ENCODE peak calls at places on chromosome 6, in ten cellular contexts. One of them, this sample, is unnamed.

GRCh38 chr6:34301408-34301807 is 52.6 kb upstream of the SMIM29 start:
- DNase-seq in stomach: no peak
- DNase-seq in lower leg skin: no peak
- DNase-seq in activated B cell treated with CpG ODN at 0.5 μM for 24 hours: no peak
- DNase-seq in AG10803: peak
- DNase-seq in esophagus squamous epithelium: no peak
- DNase-seq in Calu3: no peak
- DNase-seq in lung: peak
- DNase-seq in colonic mucosa: peak
- DNase-seq in AG04450: peak
- DNase-seq in this sample: peak

GRCh38 chr6:131073577-131073976 is 10.5 kb upstream of the EPB41L2 start:
- DNase-seq in stomach: no peak
- DNase-seq in lower leg skin: no peak
- DNase-seq in activated B cell treated with CpG ODN at 0.5 μM for 24 hours: no peak
- DNase-seq in AG10803: no peak
- DNase-seq in esophagus squamous epithelium: no peak
- DNase-seq in Calu3: no peak
- DNase-seq in lung: no peak
- DNase-seq in colonic mucosa: no peak
- DNase-seq in AG04450: no peak
- DNase-seq in this sample: no peak

GRCh38 chr6:119476554-119476953 is 127.0 kb upstream of the MAN1A1 start:
- DNase-seq in stomach: no peak
- DNase-seq in lower leg skin: no peak
- DNase-seq in activated B cell treated with CpG ODN at 0.5 μM for 24 hours: no peak
- DNase-seq in AG10803: peak
- DNase-seq in esophagus squamous epithelium: no peak
- DNase-seq in Calu3: no peak
- DNase-seq in lung: no peak
- DNase-seq in colonic mucosa: no peak
- DNase-seq in AG04450: no peak
- DNase-seq in this sample: no peak

GRCh38 chr6:7615611-7616383 is 25.8 kb downstream of the SNRNP48 start:
- DNase-seq in stomach: peak
- DNase-seq in lower leg skin: no peak
- DNase-seq in activated B cell treated with CpG ODN at 0.5 μM for 24 hours: no peak
- DNase-seq in AG10803: peak
- DNase-seq in esophagus squamous epithelium: no peak
- DNase-seq in Calu3: peak
- DNase-seq in lung: no peak
- DNase-seq in colonic mucosa: peak
- DNase-seq in AG04450: no peak
- DNase-seq in this sample: peak

GRCh38 chr6:134517145-134517658 is 199.3 kb upstream of the SGK1 start:
- DNase-seq in stomach: peak
- DNase-seq in lower leg skin: peak
- DNase-seq in activated B cell treated with CpG ODN at 0.5 μM for 24 hours: no peak
- DNase-seq in AG10803: peak
- DNase-seq in esophagus squamous epithelium: no peak
- DNase-seq in Calu3: peak
- DNase-seq in lung: peak
- DNase-seq in colonic mucosa: no peak
- DNase-seq in AG04450: peak
- DNase-seq in this sample: peak

GRCh38 chr6:144159231-144159630 is 8.9 kb downstream of the STX11 start:
- DNase-seq in stomach: no peak
- DNase-seq in lower leg skin: no peak
- DNase-seq in activated B cell treated with CpG ODN at 0.5 μM for 24 hours: no peak
- DNase-seq in AG10803: no peak
- DNase-seq in esophagus squamous epithelium: no peak
- DNase-seq in Calu3: no peak
- DNase-seq in lung: no peak
- DNase-seq in colonic mucosa: no peak
- DNase-seq in AG04450: no peak
- DNase-seq in this sample: no peak

GRCh38 chr6:18237167-18237566 is 27.2 kb downstream of the DEK start:
- DNase-seq in stomach: no peak
- DNase-seq in lower leg skin: no peak
- DNase-seq in activated B cell treated with CpG ODN at 0.5 μM for 24 hours: no peak
- DNase-seq in AG10803: no peak
- DNase-seq in esophagus squamous epithelium: no peak
- DNase-seq in Calu3: no peak
- DNase-seq in lung: no peak
- DNase-seq in colonic mucosa: no peak
- DNase-seq in AG04450: no peak
- DNase-seq in this sample: no peak

GRCh38 chr6:108589244-108589730 is 28.6 kb downstream of the FOXO3 start:
- DNase-seq in stomach: peak
- DNase-seq in lower leg skin: peak
- DNase-seq in activated B cell treated with CpG ODN at 0.5 μM for 24 hours: no peak
- DNase-seq in AG10803: peak
- DNase-seq in esophagus squamous epithelium: no peak
- DNase-seq in Calu3: peak
- DNase-seq in lung: peak
- DNase-seq in colonic mucosa: peak
- DNase-seq in AG04450: no peak
- DNase-seq in this sample: peak

GRCh38 chr6:35014786-35015185 is 125.7 kb downstream of the ANKS1A start:
- DNase-seq in stomach: no peak
- DNase-seq in lower leg skin: no peak
- DNase-seq in activated B cell treated with CpG ODN at 0.5 μM for 24 hours: no peak
- DNase-seq in AG10803: peak
- DNase-seq in esophagus squamous epithelium: no peak
- DNase-seq in Calu3: no peak
- DNase-seq in lung: no peak
- DNase-seq in colonic mucosa: no peak
- DNase-seq in AG04450: no peak
- DNase-seq in this sample: peak

GRCh38 chr6:18431581-18431980 is 44.4 kb downstream of the RNF144B start:
- DNase-seq in stomach: no peak
- DNase-seq in lower leg skin: no peak
- DNase-seq in activated B cell treated with CpG ODN at 0.5 μM for 24 hours: no peak
- DNase-seq in AG10803: peak
- DNase-seq in esophagus squamous epithelium: no peak
- DNase-seq in Calu3: no peak
- DNase-seq in lung: peak
- DNase-seq in colonic mucosa: no peak
- DNase-seq in AG04450: no peak
- DNase-seq in this sample: peak

GRCh38 chr6:37877373-37878149 is 58.0 kb downstream of the ZFAND3 start:
- DNase-seq in stomach: no peak
- DNase-seq in lower leg skin: no peak
- DNase-seq in activated B cell treated with CpG ODN at 0.5 μM for 24 hours: no peak
- DNase-seq in AG10803: peak
- DNase-seq in esophagus squamous epithelium: no peak
- DNase-seq in Calu3: no peak
- DNase-seq in lung: no peak
- DNase-seq in colonic mucosa: no peak
- DNase-seq in AG04450: no peak
- DNase-seq in this sample: no peak

GRCh38 chr6:164148789-164149188 is 734.3 kb downstream of the QKI start:
- DNase-seq in stomach: no peak
- DNase-seq in lower leg skin: no peak
- DNase-seq in activated B cell treated with CpG ODN at 0.5 μM for 24 hours: no peak
- DNase-seq in AG10803: no peak
- DNase-seq in esophagus squamous epithelium: no peak
- DNase-seq in Calu3: no peak
- DNase-seq in lung: no peak
- DNase-seq in colonic mucosa: no peak
- DNase-seq in AG04450: no peak
- DNase-seq in this sample: no peak

GRCh38 chr6:53241936-53242335 is 93.3 kb upstream of the GCM1 start:
- DNase-seq in stomach: no peak
- DNase-seq in lower leg skin: no peak
- DNase-seq in activated B cell treated with CpG ODN at 0.5 μM for 24 hours: no peak
- DNase-seq in AG10803: no peak
- DNase-seq in esophagus squamous epithelium: no peak
- DNase-seq in Calu3: no peak
- DNase-seq in lung: peak
- DNase-seq in colonic mucosa: no peak
- DNase-seq in AG04450: no peak
- DNase-seq in this sample: no peak

GRCh38 chr6:45420083-45420908 is 42.6 kb upstream of the SUPT3H start:
- DNase-seq in stomach: no peak
- DNase-seq in lower leg skin: peak
- DNase-seq in activated B cell treated with CpG ODN at 0.5 μM for 24 hours: peak
- DNase-seq in AG10803: peak
- DNase-seq in esophagus squamous epithelium: no peak
- DNase-seq in Calu3: no peak
- DNase-seq in lung: no peak
- DNase-seq in colonic mucosa: peak
- DNase-seq in AG04450: no peak
- DNase-seq in this sample: peak

GRCh38 chr6:1143655-1144054 is 168.2 kb upstream of the FOXQ1 start:
- DNase-seq in stomach: no peak
- DNase-seq in lower leg skin: no peak
- DNase-seq in activated B cell treated with CpG ODN at 0.5 μM for 24 hours: no peak
- DNase-seq in AG10803: peak
- DNase-seq in esophagus squamous epithelium: no peak
- DNase-seq in Calu3: no peak
- DNase-seq in lung: no peak
- DNase-seq in colonic mucosa: no peak
- DNase-seq in AG04450: peak
- DNase-seq in this sample: no peak

GRCh38 chr6:155201461-155202226 is 62.2 kb upstream of the CLDN20 start:
- DNase-seq in stomach: no peak
- DNase-seq in lower leg skin: no peak
- DNase-seq in activated B cell treated with CpG ODN at 0.5 μM for 24 hours: no peak
- DNase-seq in AG10803: peak
- DNase-seq in esophagus squamous epithelium: no peak
- DNase-seq in Calu3: no peak
- DNase-seq in lung: no peak
- DNase-seq in colonic mucosa: no peak
- DNase-seq in AG04450: peak
- DNase-seq in this sample: peak

GRCh38 chr6:154901856-154902552 is 93.1 kb upstream of the TIAM2 start:
- DNase-seq in stomach: no peak
- DNase-seq in lower leg skin: peak
- DNase-seq in activated B cell treated with CpG ODN at 0.5 μM for 24 hours: no peak
- DNase-seq in AG10803: no peak
- DNase-seq in esophagus squamous epithelium: no peak
- DNase-seq in Calu3: no peak
- DNase-seq in lung: no peak
- DNase-seq in colonic mucosa: no peak
- DNase-seq in AG04450: no peak
- DNase-seq in this sample: no peak

GRCh38 chr6:41375598-41376151 is 40.3 kb downstream of the NCR2 start:
- DNase-seq in stomach: no peak
- DNase-seq in lower leg skin: no peak
- DNase-seq in activated B cell treated with CpG ODN at 0.5 μM for 24 hours: no peak
- DNase-seq in AG10803: no peak
- DNase-seq in esophagus squamous epithelium: no peak
- DNase-seq in Calu3: no peak
- DNase-seq in lung: no peak
- DNase-seq in colonic mucosa: no peak
- DNase-seq in AG04450: no peak
- DNase-seq in this sample: no peak

GRCh38 chr6:155676346-155676745 is 220.7 kb upstream of the NOX3 start:
- DNase-seq in stomach: no peak
- DNase-seq in lower leg skin: no peak
- DNase-seq in activated B cell treated with CpG ODN at 0.5 μM for 24 hours: no peak
- DNase-seq in AG10803: no peak
- DNase-seq in esophagus squamous epithelium: no peak
- DNase-seq in Calu3: no peak
- DNase-seq in lung: no peak
- DNase-seq in colonic mucosa: no peak
- DNase-seq in AG04450: no peak
- DNase-seq in this sample: no peak

GRCh38 chr6:170165085-170165484 is 125.8 kb downstream of the DLL1 start:
- DNase-seq in stomach: no peak
- DNase-seq in lower leg skin: no peak
- DNase-seq in activated B cell treated with CpG ODN at 0.5 μM for 24 hours: no peak
- DNase-seq in AG10803: no peak
- DNase-seq in esophagus squamous epithelium: no peak
- DNase-seq in Calu3: no peak
- DNase-seq in lung: no peak
- DNase-seq in colonic mucosa: no peak
- DNase-seq in AG04450: no peak
- DNase-seq in this sample: no peak
- TF ChIP-seq CTCF in stomach: no peak
- TF ChIP-seq CTCF in lower leg skin: no peak
- TF ChIP-seq CTCF in activated B cell treated with CpG ODN at 0.5 μM for 24 hours: no peak
- TF ChIP-seq CTCF in AG10803: no peak
- TF ChIP-seq CTCF in esophagus squamous epithelium: no peak
- TF ChIP-seq CTCF in Calu3: no peak
- TF ChIP-seq CTCF in lung: no peak
- TF ChIP-seq CTCF in colonic mucosa: no peak
- TF ChIP-seq CTCF in AG04450: no peak
- TF ChIP-seq CTCF in this sample: no peak

DNA sequence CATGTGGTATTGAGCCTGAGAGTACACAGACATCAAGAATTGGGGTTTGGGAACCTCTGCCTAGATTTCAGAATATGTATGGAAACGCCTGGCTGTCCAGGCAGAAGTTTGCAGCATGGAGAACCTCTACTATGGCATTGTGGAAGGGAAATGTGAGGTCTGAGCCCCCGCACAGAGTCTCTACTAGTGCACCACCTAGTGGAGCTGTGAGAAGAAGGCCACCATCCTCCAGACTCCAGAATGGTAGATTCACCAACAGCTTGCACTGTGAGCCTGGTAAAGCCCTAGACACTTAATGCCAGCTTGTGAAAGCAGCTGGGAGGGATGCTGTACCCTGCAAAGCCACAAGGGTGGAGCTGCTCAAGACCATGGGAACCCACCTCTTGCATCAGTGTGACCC is 658.2 kb downstream of the HACE1 start:
- DNase-seq in stomach: no peak
- DNase-seq in lower leg skin: no peak
- DNase-seq in activated B cell treated with CpG ODN at 0.5 μM for 24 hours: no peak
- DNase-seq in AG10803: no peak
- DNase-seq in esophagus squamous epithelium: no peak
- DNase-seq in Calu3: no peak
- DNase-seq in lung: no peak
- DNase-seq in colonic mucosa: no peak
- DNase-seq in AG04450: no peak
- DNase-seq in this sample: no peak
- TF ChIP-seq CTCF in stomach: no peak
- TF ChIP-seq CTCF in lower leg skin: no peak
- TF ChIP-seq CTCF in activated B cell treated with CpG ODN at 0.5 μM for 24 hours: no peak
- TF ChIP-seq CTCF in AG10803: no peak
- TF ChIP-seq CTCF in esophagus squamous epithelium: no peak
- TF ChIP-seq CTCF in Calu3: no peak
- TF ChIP-seq CTCF in lung: no peak
- TF ChIP-seq CTCF in colonic mucosa: no peak
- TF ChIP-seq CTCF in AG04450: no peak
- TF ChIP-seq CTCF in this sample: no peak

GRCh38 chr6:87968435-87969278 is 79.0 kb upstream of the SPACA1 start:
- DNase-seq in stomach: peak
- DNase-seq in lower leg skin: no peak
- DNase-seq in activated B cell treated with CpG ODN at 0.5 μM for 24 hours: no peak
- DNase-seq in AG10803: no peak
- DNase-seq in esophagus squamous epithelium: no peak
- DNase-seq in Calu3: peak
- DNase-seq in lung: peak
- DNase-seq in colonic mucosa: peak
- DNase-seq in AG04450: no peak
- DNase-seq in this sample: peak
- TF ChIP-seq CTCF in stomach: no peak
- TF ChIP-seq CTCF in lower leg skin: no peak
- TF ChIP-seq CTCF in activated B cell treated with CpG ODN at 0.5 μM for 24 hours: no peak
- TF ChIP-seq CTCF in AG10803: no peak
- TF ChIP-seq CTCF in esophagus squamous epithelium: no peak
- TF ChIP-seq CTCF in Calu3: no peak
- TF ChIP-seq CTCF in lung: no peak
- TF ChIP-seq CTCF in colonic mucosa: no peak
- TF ChIP-seq CTCF in AG04450: no peak
- TF ChIP-seq CTCF in this sample: no peak

GRCh38 chr6:109769213-109769612 is 78.1 kb downstream of the FIG4 start:
- DNase-seq in stomach: no peak
- DNase-seq in lower leg skin: no peak
- DNase-seq in activated B cell treated with CpG ODN at 0.5 μM for 24 hours: no peak
- DNase-seq in AG10803: no peak
- DNase-seq in esophagus squamous epithelium: no peak
- DNase-seq in Calu3: no peak
- DNase-seq in lung: no peak
- DNase-seq in colonic mucosa: no peak
- DNase-seq in AG04450: no peak
- DNase-seq in this sample: no peak
- TF ChIP-seq CTCF in stomach: no peak
- TF ChIP-seq CTCF in lower leg skin: no peak
- TF ChIP-seq CTCF in activated B cell treated with CpG ODN at 0.5 μM for 24 hours: no peak
- TF ChIP-seq CTCF in AG10803: no peak
- TF ChIP-seq CTCF in esophagus squamous epithelium: no peak
- TF ChIP-seq CTCF in Calu3: no peak
- TF ChIP-seq CTCF in lung: no peak
- TF ChIP-seq CTCF in colonic mucosa: no peak
- TF ChIP-seq CTCF in AG04450: no peak
- TF ChIP-seq CTCF in this sample: no peak

This sample was measured in cardiac fibroblast.